ENCODE peak calls at places on chromosome 12, in seven cellular contexts. Y is gastrocnemius medialis, B is spleen, R is body of pancreas, T is GM12892, Q is erythroblast, P is HCT116. I is an unnamed sample.

GRCh38 chr12:53152390-53152789 is 28.1 kb upstream of the ZNF740 start:
- DNase-seq in T (no peak), Y (no peak), B (no peak), Q (no peak), R (no peak), P (no peak), I (no peak)

GRCh38 chr12:49549735-49550710 is 11.2 kb downstream of the KCNH3 start:
- DNase-seq in T (no peak), P (no peak), R (no peak), B (no peak), Y (no peak), Q (no peak), I (no peak)

GRCh38 chr12:101733166-101733565 is 6.1 kb downstream of the SYCP3 start:
- DNase-seq in T (no peak), P (no peak), Q (no peak), B (no peak), R (no peak), Y (no peak), I (no peak)

GRCh38 chr12:30000401-30000800 is 216.7 kb upstream of the TMTC1 start:
- DNase-seq in Q (no peak), R (no peak), Y (no peak), P (no peak), B (no peak), T (no peak), I (no peak)

GRCh38 chr12:7797698-7798398 is 8.6 kb downstream of the NANOG start:
- DNase-seq in P (no peak), T (no peak), R (peak), B (peak), Y (no peak), Q (no peak), I (no peak)

GRCh38 chr12:55651314-55651703 is 14.6 kb downstream of the OR10P1 start:
- DNase-seq in R (no peak), P (no peak), Y (no peak), Q (no peak), B (no peak), T (no peak), I (no peak)

GRCh38 chr12:109776624-109777023 is 56.6 kb downstream of the TRPV4 start:
- DNase-seq in T (no peak), P (no peak), B (peak), Q (no peak), R (no peak), Y (no peak), I (no peak)

GRCh38 chr12:27644446-27644845 is 51.8 kb upstream of the REP15 start:
- DNase-seq in B (no peak), Q (no peak), Y (no peak), P (no peak), R (no peak), T (no peak), I (no peak)

GRCh38 chr12:15278816-15279658 is 43.3 kb upstream of the PTPRO start:
- DNase-seq in B (peak), Q (no peak), T (no peak), Y (peak), P (no peak), R (peak), I (no peak)

GRCh38 chr12:95393191-95393790 is 80.7 kb upstream of the METAP2 start:
- DNase-seq in T (no peak), R (no peak), B (no peak), Y (no peak), Q (peak), P (peak), I (no peak)

GRCh38 chr12:31849090-31849687 is 110.0 kb upstream of the RESF1 start:
- DNase-seq in R (no peak), B (no peak), Q (peak), Y (no peak), T (no peak), P (peak), I (no peak)

GRCh38 chr12:116855744-116856470 is 25.3 kb downstream of the HRK start:
- DNase-seq in R (no peak), Q (no peak), T (no peak), P (no peak), B (no peak), Y (no peak), I (no peak)

GRCh38 chr12:4763549-4763948 is 43.3 kb downstream of the GALNT8 start:
- DNase-seq in P (peak), Q (no peak), T (no peak), Y (no peak), R (no peak), B (no peak), I (no peak)

GRCh38 chr12:43216490-43216889 is 335.5 kb downstream of the ADAMTS20 start:
- DNase-seq in P (no peak), Y (no peak), B (no peak), Q (no peak), T (no peak), R (no peak), I (no peak)

GRCh38 chr12:24852420-24852819 is 96.5 kb downstream of the BCAT1 start:
- DNase-seq in T (no peak), P (no peak), B (no peak), Y (no peak), Q (no peak), R (no peak), I (no peak)

GRCh38 chr12:52649066-52649465 is 2.9 kb downstream of the KRT2 start:
- DNase-seq in B (no peak), T (no peak), Q (no peak), P (no peak), R (no peak), Y (no peak), I (no peak)

GRCh38 chr12:19744760-19745218 is 305.5 kb downstream of the AEBP2 start:
- DNase-seq in R (no peak), T (no peak), Y (no peak), B (no peak), Q (no peak), P (no peak), I (no peak)

GRCh38 chr12:57551637-57552305 is 1.9 kb downstream of the KIF5A start:
- DNase-seq in T (no peak), P (no peak), B (no peak), Q (peak), R (no peak), Y (no peak), I (no peak)

GRCh38 chr12:116385486-116386217 is 108.2 kb upstream of the MED13L start:
- DNase-seq in B (no peak), T (no peak), P (no peak), Y (no peak), Q (peak), R (no peak), I (no peak)

GRCh38 chr12:46664771-46665287 is 161.0 kb downstream of the SLC38A4 start:
- DNase-seq in P (peak), B (no peak), T (no peak), Y (peak), Q (no peak), R (no peak), I (peak)

GRCh38 chr12:30145351-30146017 is 361.7 kb upstream of the TMTC1 start:
- DNase-seq in P (no peak), B (no peak), R (no peak), T (no peak), Q (no peak), Y (no peak), I (no peak)

GRCh38 chr12:48026081-48026827 is 22.0 kb upstream of the COL2A1 start:
- DNase-seq in Q (no peak), P (no peak), T (no peak), B (no peak), Y (no peak), R (no peak), I (no peak)

GRCh38 chr12:2138294-2138693 is 85.5 kb downstream of the CACNA1C start:
- DNase-seq in T (no peak), Y (no peak), R (no peak), P (no peak), Q (no peak), B (no peak), I (no peak)

GRCh38 chr12:68972570-68972969 is 39.6 kb upstream of the CPM start:
- DNase-seq in P (no peak), Q (no peak), B (no peak), Y (no peak), T (no peak), R (no peak), I (no peak)

GRCh38 chr12:104473374-104473983 is 16.7 kb downstream of the CHST11 start:
- DNase-seq in T (no peak), P (no peak), Q (no peak), Y (no peak), R (no peak), B (peak), I (no peak)

GRCh38 chr12:104219361-104219892 is 3.8 kb downstream of the TXNRD1 start:
- DNase-seq in Q (peak), R (no peak), Y (no peak), B (no peak), P (peak), T (no peak), I (peak)

GRCh38 chr12:9640024-9640423 is 29.5 kb upstream of the CLEC2D start:
- DNase-seq in Y (no peak), B (no peak), T (no peak), Q (no peak), P (no peak), R (no peak), I (no peak)

DNA sequence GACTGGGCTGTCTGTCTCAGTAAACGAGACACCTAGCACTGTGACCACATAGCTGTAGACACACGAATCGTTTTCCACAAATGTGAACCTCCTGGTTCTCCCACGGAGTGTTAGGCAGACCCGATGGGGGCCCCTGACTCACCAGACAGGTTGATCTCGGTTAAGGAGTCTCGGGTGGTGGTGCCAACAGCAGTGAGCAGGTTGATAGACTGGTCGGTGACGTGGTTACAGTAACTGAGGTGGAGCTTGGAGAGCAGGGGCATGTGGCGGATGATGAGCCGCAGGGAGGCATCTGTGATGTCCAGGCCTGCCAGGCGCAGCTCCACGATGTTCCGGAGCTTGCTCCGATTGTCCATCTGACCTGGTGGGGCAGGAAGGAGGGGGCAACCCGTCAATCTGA is 39.8 kb downstream of the RNF34 start:
- DNase-seq in P (no peak), R (no peak), Q (no peak), Y (no peak), T (no peak), B (no peak), I (no peak)
- TF ChIP-seq POLR2A in P (no peak), R (no peak), Q (no peak), Y (no peak), T (no peak), B (no peak), I (no peak)

GRCh38 chr12:3168775-3169221 is 91.6 kb downstream of the TSPAN9 start:
- DNase-seq in Q (no peak), P (peak), B (no peak), R (peak), Y (no peak), T (no peak), I (peak)

GRCh38 chr12:3172124-3173007 is 95.2 kb downstream of the TSPAN9 start:
- DNase-seq in T (no peak), R (no peak), P (no peak), Q (no peak), Y (no peak), B (no peak), I (no peak)

GRCh38 chr12:3171195-3171591 is 94.0 kb downstream of the TSPAN9 start:
- DNase-seq in Y (no peak), R (no peak), T (no peak), Q (no peak), B (no peak), P (no peak), I (no peak)

GRCh38 chr12:3168223-3168770 is 91.1 kb downstream of the TSPAN9 start:
- DNase-seq in Y (no peak), P (no peak), Q (no peak), T (no peak), B (no peak), R (no peak), I (no peak)

DNA sequence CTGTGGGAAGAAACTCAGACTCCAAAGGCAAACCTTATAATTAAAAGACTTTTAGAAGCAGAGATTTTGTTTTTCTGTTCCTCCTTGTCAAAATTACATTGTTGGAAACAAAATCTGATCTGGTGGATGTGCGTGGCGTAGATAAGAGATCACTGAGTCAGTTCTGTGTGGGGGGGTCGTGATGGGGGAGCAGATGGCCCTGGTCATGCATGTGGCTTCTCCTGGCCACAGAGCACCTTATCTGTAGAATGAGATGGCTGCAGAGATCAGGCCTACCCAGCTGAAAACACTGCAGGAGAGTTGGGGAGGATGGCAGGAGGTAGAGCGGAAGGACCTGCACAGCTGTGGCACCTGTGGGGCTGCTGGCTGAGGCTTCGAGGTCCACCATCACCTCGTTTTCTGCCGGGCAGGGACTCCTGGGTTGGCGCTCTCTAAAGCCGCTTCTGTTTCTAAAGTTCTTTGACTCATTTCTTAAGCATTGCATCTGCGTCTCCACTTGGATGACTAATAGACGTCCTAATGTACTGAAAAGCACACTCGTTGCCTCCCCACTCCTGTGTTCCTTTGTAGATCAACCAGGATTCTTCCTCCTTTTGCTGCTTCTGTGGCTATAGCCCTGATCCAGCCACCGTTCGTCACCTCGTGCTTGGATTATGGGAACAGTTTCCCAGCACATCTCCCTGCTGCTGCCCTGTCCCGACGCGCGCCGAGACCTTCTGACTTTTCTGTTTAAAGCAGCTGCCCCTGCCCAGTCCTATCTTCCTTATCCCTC is 93.4 kb downstream of the TSPAN9 start:
- DNase-seq in T (no peak), Q (no peak), P (peak), B (no peak), R (no peak), Y (no peak), I (peak)
- TF ChIP-seq POLR2A in T (no peak), Q (no peak), P (no peak), B (no peak), R (no peak), Y (no peak), I (no peak)

GRCh38 chr12:45351921-45352670 is 136.2 kb downstream of the ANO6 start:
- DNase-seq in B (no peak), Y (no peak), R (no peak), Q (no peak), T (no peak), P (no peak), I (no peak)

GRCh38 chr12:45348986-45349385 is 133.1 kb downstream of the ANO6 start:
- DNase-seq in T (no peak), Y (no peak), B (no peak), Q (no peak), R (no peak), P (no peak), I (no peak)

GRCh38 chr12:45348311-45348710 is 132.4 kb downstream of the ANO6 start:
- DNase-seq in R (no peak), T (no peak), Y (no peak), Q (no peak), B (no peak), P (no peak), I (no peak)

GRCh38 chr12:45349911-45350310 is 134.0 kb downstream of the ANO6 start:
- DNase-seq in T (no peak), Y (no peak), R (no peak), B (no peak), Q (no peak), P (no peak), I (no peak)

GRCh38 chr12:45350861-45351260 is 135.0 kb downstream of the ANO6 start:
- DNase-seq in P (no peak), Q (no peak), T (no peak), R (no peak), Y (peak), B (no peak), I (no peak)
- TF ChIP-seq POLR2A in P (no peak), Q (no peak), T (no peak), R (no peak), Y (no peak), B (no peak), I (no peak)

GRCh38 chr12:122125452-122126341 is 47.1 kb downstream of the MLXIP start:
- DNase-seq in Y (peak), Q (no peak), T (no peak), R (no peak), B (peak), P (no peak), I (no peak)

GRCh38 chr12:122127839-122128238 is 46.2 kb downstream of the IL31 start:
- DNase-seq in B (no peak), R (no peak), Q (no peak), Y (no peak), T (no peak), P (no peak), I (no peak)

GRCh38 chr12:122128481-122128880 is 45.5 kb downstream of the IL31 start:
- DNase-seq in T (no peak), P (no peak), B (no peak), R (no peak), Q (no peak), Y (no peak), I (no peak)

GRCh38 chr12:122126342-122126635 is 47.7 kb downstream of the IL31 start:
- DNase-seq in Q (no peak), P (no peak), T (no peak), R (no peak), B (peak), Y (no peak), I (no peak)

GRCh38 chr12:122126713-122127597 is 47.1 kb downstream of the IL31 start:
- DNase-seq in Y (no peak), T (no peak), P (no peak), R (peak), Q (no peak), B (peak), I (no peak)
- TF ChIP-seq POLR2A in Y (no peak), T (no peak), P (no peak), R (no peak), Q (no peak), B (no peak), I (no peak)